ENCODE peak calls at places on chromosomes 1 and 21, in six cellular contexts. V is GM12891, I is substantia nigra, J is anterior cingulate cortex, K is NCI-H2029 treated with DMSO at 0.1 percent for 48 hours, Q is nephron progenitor cell. S is an unnamed sample.

GRCh38 chr21:37565530-37566223 is 199.1 kb downstream of the DYRK1A start:
- DNase-seq in V (no peak), I (no peak), J (no peak), K (no peak), Q (no peak), S (no peak)

GRCh38 chr1:178532392-178532791 is 19.5 kb downstream of the TEX35 start:
- DNase-seq in V (peak), I (peak), J (peak), K (no peak), Q (peak), S (peak)

GRCh38 chr1:61506944-61507343 is 218.0 kb downstream of the TM2D1 start:
- DNase-seq in V (no peak), I (no peak), J (no peak), K (no peak), Q (no peak), S (no peak)

GRCh38 chr21:15631342-15631741 is 98.4 kb upstream of the USP25 start:
- DNase-seq in V (no peak), I (no peak), J (no peak), K (no peak), Q (no peak), S (no peak)

GRCh38 chr1:15833069-15833679 is 14.3 kb upstream of the SPEN start:
- DNase-seq in V (no peak), I (peak), J (peak), K (peak), Q (no peak), S (peak)

GRCh38 chr1:179742717-179743678 is at the start of gene FAM163A:
- DNase-seq in V (no peak), I (no peak), J (no peak), K (no peak), Q (peak), S (no peak)

GRCh38 chr1:35120458-35121133 is 41.4 kb downstream of the ZMYM1 start:
- DNase-seq in V (peak), I (no peak), J (no peak), K (no peak), Q (no peak), S (no peak)

GRCh38 chr1:184685116-184685515 is 69.5 kb downstream of the EDEM3 start:
- DNase-seq in V (no peak), I (no peak), J (no peak), K (no peak), Q (no peak), S (no peak)

GRCh38 chr1:20233394-20233793 is 47.1 kb upstream of the PLA2G2C start:
- DNase-seq in V (no peak), I (no peak), J (no peak), K (no peak), Q (no peak), S (no peak)

GRCh38 chr21:37684577-37684976 is 231.7 kb downstream of the KCNJ6 start:
- DNase-seq in V (no peak), I (no peak), J (no peak), K (no peak), Q (no peak), S (no peak)

GRCh38 chr1:74683656-74684055 is 10.1 kb upstream of the ERICH3 start:
- DNase-seq in V (no peak), I (no peak), J (no peak), K (no peak), Q (no peak), S (no peak)

GRCh38 chr1:63622847-63623566 is 29.8 kb downstream of the PGM1 start:
- DNase-seq in V (no peak), I (no peak), J (no peak), K (peak), Q (no peak), S (no peak)

GRCh38 chr21:41945982-41946381 is 7.8 kb downstream of the C2CD2 start:
- DNase-seq in V (no peak), I (no peak), J (no peak), K (no peak), Q (no peak), S (no peak)

GRCh38 chr1:230105245-230105753 is 38.3 kb downstream of the GALNT2 start:
- DNase-seq in V (no peak), I (no peak), J (no peak), K (no peak), Q (no peak), S (no peak)

GRCh38 chr1:174769961-174770549 is 229.7 kb upstream of the CACYBP start:
- DNase-seq in V (no peak), I (no peak), J (no peak), K (no peak), Q (no peak), S (no peak)

GRCh38 chr1:101959456-101959855 is 37.3 kb downstream of the OLFM3 start:
- DNase-seq in V (no peak), I (no peak), J (no peak), K (no peak), Q (no peak), S (no peak)

GRCh38 chr21:39000496-39000895 is 182.8 kb downstream of the PSMG1 start:
- DNase-seq in V (no peak), I (no peak), J (no peak), K (no peak), Q (no peak), S (no peak)

GRCh38 chr1:4601986-4602385 is 52.4 kb upstream of the AJAP1 start:
- DNase-seq in V (no peak), I (no peak), J (no peak), K (no peak), Q (no peak), S (no peak)

GRCh38 chr1:77322061-77322900 is 40.5 kb downstream of the AK5 start:
- DNase-seq in V (no peak), I (no peak), J (no peak), K (no peak), Q (no peak), S (no peak)

GRCh38 chr1:5992034-5992813 is at the start of gene NPHP4:
- DNase-seq in V (peak), I (peak), J (peak), K (peak), Q (peak), S (peak)

GRCh38 chr1:210143465-210144062 is 89.0 kb upstream of the SERTAD4 start:
- DNase-seq in V (peak), I (peak), J (peak), K (no peak), Q (peak), S (peak)

GRCh38 chr21:32828908-32829307 is 57.4 kb upstream of the PAXBP1 start:
- DNase-seq in V (no peak), I (no peak), J (no peak), K (no peak), Q (no peak), S (no peak)

GRCh38 chr1:65114312-65114711 is 33.7 kb upstream of the AK4 start:
- DNase-seq in V (no peak), I (peak), J (no peak), K (peak), Q (no peak), S (peak)

GRCh38 chr1:184052194-184052559 is 647 bp downstream of the TSEN15 start:
- DNase-seq in V (no peak), I (no peak), J (no peak), K (no peak), Q (no peak), S (no peak)

GRCh38 chr1:187689137-187689536 is 860.4 kb downstream of the PLA2G4A start:
- DNase-seq in V (no peak), I (no peak), J (no peak), K (peak), Q (no peak), S (no peak)

GRCh38 chr1:206782448-206782847 is 10.2 kb upstream of the IL10 start:
- DNase-seq in V (no peak), I (no peak), J (no peak), K (no peak), Q (no peak), S (no peak)

GRCh38 chr1:214396319-214396718 is 115.4 kb downstream of the SMYD2 start:
- DNase-seq in V (no peak), I (no peak), J (no peak), K (no peak), Q (no peak), S (no peak)

GRCh38 chr1:52658795-52659194 is 25.8 kb downstream of the SHISAL2A start:
- DNase-seq in V (no peak), I (no peak), J (no peak), K (no peak), Q (no peak), S (no peak)

GRCh38 chr1:107264561-107264960 is 123.7 kb downstream of the NTNG1 start:
- DNase-seq in V (no peak), I (no peak), J (no peak), K (no peak), Q (no peak), S (no peak)

GRCh38 chr1:26440259-26440658 is 8.1 kb downstream of the DHDDS start:
- DNase-seq in V (no peak), I (no peak), J (no peak), K (no peak), Q (no peak), S (no peak)

GRCh38 chr1:60345621-60346020 is 272.1 kb upstream of the C1orf87 start:
- DNase-seq in V (no peak), I (no peak), J (no peak), K (no peak), Q (no peak), S (no peak)

GRCh38 chr21:45003331-45004058 is 63.7 kb downstream of the SLX9 start:
- DNase-seq in V (no peak), I (peak), J (no peak), K (no peak), Q (no peak), S (no peak)

GRCh38 chr1:194194724-194195123 is 1008.3 kb upstream of the B3GALT2 start:
- DNase-seq in V (no peak), I (no peak), J (no peak), K (no peak), Q (no peak), S (no peak)

GRCh38 chr1:39632491-39633417 is 6.7 kb downstream of the HEYL start:
- DNase-seq in V (no peak), I (no peak), J (no peak), K (peak), Q (peak), S (no peak)

GRCh38 chr1:153677718-153678518 is 570 bp upstream of the NPR1 start:
- DNase-seq in V (no peak), I (peak), J (peak), K (peak), Q (peak), S (no peak)

GRCh38 chr1:8083739-8084484 is 57.8 kb upstream of the ERRFI1 start:
- DNase-seq in V (no peak), I (no peak), J (no peak), K (no peak), Q (no peak), S (no peak)

S was measured in dorsolateral prefrontal cortex.